ENCODE peak calls at places on chromosomes 16 and 17, in eight cellular contexts. M, H, Q, S, N, V, Z and W are unnamed samples.

GRCh38 chr17:41717408-41718286 is 5.5 kb downstream of the GAST start:
- DNase-seq in N (peak; percentile 72), S (peak; percentile 75), M (no peak), Z (no peak), Q (no peak), H (no peak), V (no peak), W (no peak)

GRCh38 chr16:88331989-88332920 is 50.5 kb upstream of the ZNF469 start:
- DNase-seq in V (no peak), N (peak; percentile 100), Q (no peak), S (peak; percentile 99), Z (no peak), H (peak; percentile 90), M (peak; percentile 100), W (peak; percentile 99)

GRCh38 chr16:85444879-85445778 is 168.0 kb upstream of the GSE1 start:
- DNase-seq in N (no peak), M (no peak), Q (no peak), S (no peak), V (peak; percentile 42), H (no peak), Z (no peak), W (no peak)

GRCh38 chr17:17028059-17028877 is 14.0 kb upstream of the MPRIP start:
- DNase-seq in N (peak; percentile 90), H (peak; percentile 69), Z (no peak), Q (peak; percentile 41), V (peak; percentile 89), S (peak; percentile 75), M (no peak), W (peak; percentile 49)

GRCh38 chr16:78183437-78183836 is 84.0 kb downstream of the WWOX start:
- DNase-seq in V (no peak), N (no peak), M (no peak), S (no peak), H (no peak), Q (no peak), Z (no peak), W (no peak)

GRCh38 chr16:50425648-50426047 is 56.9 kb upstream of the BRD7 start:
- DNase-seq in H (no peak), N (no peak), M (no peak), S (no peak), Z (no peak), Q (no peak), V (no peak), W (no peak)

GRCh38 chr16:86991679-86992078 is 325.5 kb downstream of the C16orf95 start:
- DNase-seq in H (no peak), N (peak; percentile 44), M (no peak), S (no peak), Q (no peak), V (no peak), Z (no peak), W (no peak)

GRCh38 chr17:61205406-61205805 is 194.2 kb upstream of the TBX2 start:
- DNase-seq in V (no peak), Z (no peak), Q (no peak), N (no peak), H (no peak), S (no peak), M (no peak), W (no peak)

GRCh38 chr16:680967-681745 is 946 bp downstream of the STUB1 start:
- DNase-seq in Z (peak; percentile 82), S (peak; percentile 61), N (peak; percentile 63), H (peak; percentile 68), M (no peak), V (peak; percentile 53), Q (no peak), W (no peak)

GRCh38 chr16:89155184-89155679 is 16.3 kb upstream of the CDH15 start:
- DNase-seq in V (no peak), H (peak; percentile 66), S (peak; percentile 80), M (peak; percentile 24), N (peak; percentile 74), Q (no peak), Z (no peak), W (peak; percentile 24)

GRCh38 chr16:57268804-57269800 is 15.4 kb downstream of the PLLP start:
- DNase-seq in Z (no peak), H (no peak), V (no peak), S (no peak), N (no peak), Q (no peak), M (no peak), W (no peak)

GRCh38 chr16:12057276-12057675 is 80.7 kb downstream of the SNX29 start:
- DNase-seq in H (peak; percentile 48), S (peak; percentile 86), M (no peak), V (no peak), Q (no peak), N (peak; percentile 58), Z (no peak), W (peak; percentile 58)

GRCh38 chr17:38605230-38605851 is 411 bp downstream of the SRCIN1 start:
- DNase-seq in V (peak; percentile 89), S (no peak), H (no peak), Q (peak; percentile 64), Z (no peak), N (no peak), M (no peak), W (no peak)

GRCh38 chr16:71473891-71474290 is 11.8 kb upstream of the ZNF23 start:
- DNase-seq in Q (no peak), V (no peak), Z (no peak), N (peak; percentile 66), H (no peak), S (no peak), M (no peak), W (no peak)

GRCh38 chr17:55743103-55743679 is 7.7 kb upstream of the PCTP start:
- DNase-seq in Z (no peak), N (peak; percentile 19), Q (no peak), V (no peak), S (no peak), M (no peak), H (no peak), W (no peak)

GRCh38 chr17:50317121-50317520 is 28.8 kb upstream of the XYLT2 start:
- DNase-seq in Q (no peak), V (no peak), N (no peak), H (no peak), S (no peak), Z (no peak), M (no peak), W (no peak)

GRCh38 chr16:79898703-79899102 is 298.2 kb upstream of the MAF start:
- DNase-seq in H (no peak), M (no peak), Z (no peak), N (no peak), S (no peak), Q (no peak), V (no peak), W (no peak)

GRCh38 chr16:27890866-27891265 is 172.6 kb downstream of the GSG1L start:
- DNase-seq in S (no peak), N (no peak), V (no peak), Q (no peak), Z (no peak), M (no peak), H (no peak), W (no peak)

GRCh38 chr17:36482611-36483504 is 3.6 kb upstream of the ZNHIT3 start:
- DNase-seq in N (peak; percentile 76), Q (peak; percentile 85), V (peak; percentile 93), M (peak; percentile 29), H (peak; percentile 88), S (peak; percentile 90), Z (peak; percentile 95), W (peak; percentile 28)

GRCh38 chr16:67993207-67994036 is 5.9 kb downstream of the DPEP2 start:
- DNase-seq in H (peak; percentile 85), Q (peak; percentile 65), N (peak; percentile 73), Z (peak; percentile 97), V (peak; percentile 84), M (no peak), S (peak; percentile 86), W (peak; percentile 6)

GRCh38 chr16:74455619-74456289 is 34.5 kb upstream of the CLEC18B start:
- DNase-seq in V (no peak), H (no peak), M (peak; percentile 65), S (no peak), Z (no peak), N (peak; percentile 90), Q (no peak), W (peak; percentile 17)

GRCh38 chr17:68600881-68601564 is at the start of gene FAM20A:
- DNase-seq in Q (no peak), N (no peak), Z (peak; percentile 77), S (peak; percentile 63), H (peak; percentile 42), V (peak; percentile 59), M (no peak), W (no peak)

GRCh38 chr17:1325766-1326165 is 46.3 kb downstream of the TRARG1 start:
- DNase-seq in V (no peak), Q (no peak), M (no peak), S (no peak), Z (no peak), H (no peak), N (no peak), W (no peak)

GRCh38 chr17:71681427-71682173 is 439.2 kb upstream of the SOX9 start:
- DNase-seq in S (no peak), Q (no peak), Z (no peak), N (no peak), H (no peak), M (no peak), V (no peak), W (no peak)
- H3K4me3 ChIP-seq in S (no peak overlapping the region), Q (no peak overlapping the region), Z (no peak overlapping the region), N (no peak overlapping the region), H (no peak overlapping the region), M (no peak overlapping the region), V (no peak overlapping the region), W (no peak overlapping the region)

GRCh38 chr16:30184430-30185140 is 1.2 kb downstream of the CORO1A start:
- DNase-seq in V (no peak), Z (peak; percentile 94), S (no peak), M (no peak), H (no peak), N (no peak), Q (no peak), W (no peak)
- H3K4me3 ChIP-seq in V (no peak overlapping the region), Z (peak overlapping the region; percentile 98), S (no peak overlapping the region), M (peak overlapping the region; percentile 49), H (peak overlapping the region; percentile 79), N (no peak overlapping the region), Q (no peak overlapping the region), W (no peak overlapping the region)

GRCh38 chr17:74745548-74746177 is 2.8 kb upstream of the NHERF1 start:
- DNase-seq in H (no peak), V (no peak), Z (peak; percentile 67), N (no peak), S (no peak), M (no peak), Q (no peak), W (no peak)

GRCh38 chr17:74746376-74746775 is 2.1 kb upstream of the NHERF1 start:
- DNase-seq in H (no peak), Z (peak; percentile 64), M (no peak), Q (no peak), V (peak; percentile 59), N (no peak), S (no peak), W (no peak)

GRCh38 chr17:74744349-74744713 is 4.1 kb upstream of the NHERF1 start:
- DNase-seq in M (no peak), Q (no peak), H (no peak), S (no peak), N (no peak), Z (peak; percentile 79), V (no peak), W (no peak)

GRCh38 chr17:74743755-74744154 is 4.7 kb upstream of the NHERF1 start:
- DNase-seq in Q (no peak), S (no peak), V (no peak), H (no peak), Z (peak; percentile 18), N (no peak), M (no peak), W (no peak)

GRCh38 chr17:74744714-74745547 is 3.5 kb upstream of the NHERF1 start:
- DNase-seq in Q (peak; percentile 76), V (peak; percentile 84), Z (peak; percentile 97), M (peak; percentile 32), N (peak; percentile 75), S (peak; percentile 76), H (peak; percentile 84), W (no peak)
- H3K4me3 ChIP-seq in Q (peak overlapping the region; percentile 31), V (peak overlapping the region; percentile 30), Z (peak overlapping the region; percentile 34), M (peak overlapping the region; percentile 15), N (peak overlapping the region; percentile 19), S (no peak overlapping the region), H (peak overlapping the region; percentile 42), W (no peak overlapping the region)

GRCh38 chr17:7883781-7884386 is 4.7 kb upstream of the CHD3 start:
- DNase-seq in Z (no peak), M (no peak), V (no peak), H (no peak), S (peak; percentile 62), Q (no peak), N (peak; percentile 42), W (no peak)
- H3K4me3 ChIP-seq in Z (peak overlapping the region; percentile 93), M (peak overlapping the region; percentile 84), V (peak overlapping the region; percentile 88), H (peak overlapping the region; percentile 81), S (peak overlapping the region; percentile 77), Q (no peak overlapping the region), N (peak overlapping the region; percentile 86), W (peak overlapping the region; percentile 66)